ENCODE peak calls at places on chromosomes 5 and 9, in nine cellular contexts. R is transverse colon; S is foreskin fibroblast; A is mesothelial cell of epicardium; K is WTC11; F is CD4-positive, alpha-beta T cell; M is AG09309; C is HFFc6; N is neural crest cell. X is an unnamed sample.

GRCh38 chr9:70868661-70869652 is 252.5 kb downstream of the TRPM3 start:
- DNase-seq in R (no peak), S (no peak), A (no peak), K (no peak), F (no peak), M (no peak), C (no peak), N (no peak), X (no peak)

GRCh38 chr9:128894764-128895163 is 12.8 kb downstream of the LRRC8A start:
- DNase-seq in R (no peak), S (no peak), A (no peak), K (no peak), F (no peak), M (no peak), C (no peak), N (no peak), X (no peak)

GRCh38 chr5:32193591-32193990 is 19.5 kb upstream of the GOLPH3 start:
- DNase-seq in R (peak), S (peak), A (peak), K (no peak), F (no peak), M (peak), C (peak), N (no peak), X (no peak)

GRCh38 chr5:124280044-124280443 is 466.4 kb downstream of the ZNF608 start:
- DNase-seq in R (no peak), S (no peak), A (no peak), K (no peak), F (no peak), M (no peak), C (no peak), N (no peak), X (no peak)

GRCh38 chr5:149216515-149216914 is 55.1 kb upstream of the AFAP1L1 start:
- DNase-seq in R (no peak), S (no peak), A (no peak), K (no peak), F (no peak), M (no peak), C (no peak), N (no peak), X (no peak)

GRCh38 chr5:32102254-32102653 is 71.9 kb downstream of the GOLPH3 start:
- DNase-seq in R (no peak), S (no peak), A (no peak), K (no peak), F (no peak), M (no peak), C (no peak), N (no peak), X (no peak)

GRCh38 chr9:112752334-112753110 is 2.0 kb downstream of the SNX30 start:
- DNase-seq in R (no peak), S (no peak), A (no peak), K (no peak), F (no peak), M (no peak), C (no peak), N (no peak), X (no peak)

GRCh38 chr5:122408592-122409219 is 96.7 kb downstream of the SNCAIP start:
- DNase-seq in R (no peak), S (no peak), A (no peak), K (no peak), F (no peak), M (no peak), C (no peak), N (no peak), X (no peak)

GRCh38 chr5:128671861-128672414 is 133.9 kb upstream of the FBN2 start:
- DNase-seq in R (no peak), S (no peak), A (no peak), K (no peak), F (no peak), M (no peak), C (no peak), N (no peak), X (no peak)

GRCh38 chr5:97266576-97266975 is 83.5 kb upstream of the RIOK2 start:
- DNase-seq in R (no peak), S (no peak), A (no peak), K (no peak), F (no peak), M (peak), C (no peak), N (no peak), X (no peak)

GRCh38 chr5:7576023-7576715 is 180.2 kb downstream of the ADCY2 start:
- DNase-seq in R (peak), S (no peak), A (no peak), K (no peak), F (no peak), M (no peak), C (no peak), N (no peak), X (no peak)

GRCh38 chr5:2874099-2874498 is 122.6 kb upstream of the IRX2 start:
- DNase-seq in R (no peak), S (no peak), A (no peak), K (no peak), F (no peak), M (no peak), C (no peak), N (no peak), X (no peak)

GRCh38 chr5:177086918-177087706 is 397 bp downstream of the FGFR4 start:
- DNase-seq in R (peak), S (no peak), A (no peak), K (peak), F (peak), M (no peak), C (no peak), N (peak), X (peak)

GRCh38 chr5:167356374-167356773 is 935.1 kb upstream of the WWC1 start:
- DNase-seq in R (no peak), S (no peak), A (no peak), K (no peak), F (no peak), M (no peak), C (no peak), N (no peak), X (no peak)

DNA sequence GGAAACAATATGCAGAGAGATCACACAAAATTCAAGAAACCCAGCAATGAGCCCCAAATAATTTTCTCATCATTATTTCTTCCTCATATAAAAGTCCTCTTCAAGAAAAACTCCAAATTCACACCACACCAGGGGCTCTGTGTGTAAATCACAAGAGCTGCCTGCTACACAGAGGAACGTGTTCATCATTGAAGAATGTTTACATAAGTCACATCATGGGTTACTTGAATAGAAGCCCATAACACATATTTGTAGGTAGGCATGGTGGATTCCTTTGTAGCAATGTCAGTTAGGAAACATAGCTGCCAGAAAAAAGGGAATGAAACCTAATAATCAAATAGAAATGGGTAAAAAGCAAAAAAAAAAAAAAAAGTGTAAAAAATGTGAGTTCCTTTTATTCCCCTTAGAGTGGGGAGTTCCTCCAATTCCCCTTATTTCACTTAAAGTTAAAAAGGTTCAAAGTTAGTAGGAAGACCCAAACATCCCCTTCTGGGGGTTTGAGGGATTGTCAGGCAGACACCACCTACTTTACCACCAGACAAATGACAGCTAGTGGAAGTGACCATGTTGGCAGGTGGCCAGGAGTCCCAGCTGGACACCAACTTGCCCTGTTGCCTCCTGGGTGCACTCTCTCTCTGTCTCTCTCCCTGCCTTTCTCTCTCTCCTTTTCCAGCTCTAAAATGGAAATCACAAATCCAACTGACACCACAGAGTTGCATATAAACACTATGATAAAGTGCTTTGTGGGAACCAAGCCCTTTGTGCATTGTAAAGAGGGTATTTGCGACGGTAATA is 307.9 kb upstream of the TLE4 start:
- DNase-seq in R (no peak), S (peak), A (no peak), K (no peak), F (no peak), M (no peak), C (peak), N (no peak), X (no peak)
- TF ChIP-seq CTCF in R (no peak), S (no peak), A (no peak), K (no peak), F (no peak), M (no peak), C (no peak), N (no peak), X (no peak)

DNA sequence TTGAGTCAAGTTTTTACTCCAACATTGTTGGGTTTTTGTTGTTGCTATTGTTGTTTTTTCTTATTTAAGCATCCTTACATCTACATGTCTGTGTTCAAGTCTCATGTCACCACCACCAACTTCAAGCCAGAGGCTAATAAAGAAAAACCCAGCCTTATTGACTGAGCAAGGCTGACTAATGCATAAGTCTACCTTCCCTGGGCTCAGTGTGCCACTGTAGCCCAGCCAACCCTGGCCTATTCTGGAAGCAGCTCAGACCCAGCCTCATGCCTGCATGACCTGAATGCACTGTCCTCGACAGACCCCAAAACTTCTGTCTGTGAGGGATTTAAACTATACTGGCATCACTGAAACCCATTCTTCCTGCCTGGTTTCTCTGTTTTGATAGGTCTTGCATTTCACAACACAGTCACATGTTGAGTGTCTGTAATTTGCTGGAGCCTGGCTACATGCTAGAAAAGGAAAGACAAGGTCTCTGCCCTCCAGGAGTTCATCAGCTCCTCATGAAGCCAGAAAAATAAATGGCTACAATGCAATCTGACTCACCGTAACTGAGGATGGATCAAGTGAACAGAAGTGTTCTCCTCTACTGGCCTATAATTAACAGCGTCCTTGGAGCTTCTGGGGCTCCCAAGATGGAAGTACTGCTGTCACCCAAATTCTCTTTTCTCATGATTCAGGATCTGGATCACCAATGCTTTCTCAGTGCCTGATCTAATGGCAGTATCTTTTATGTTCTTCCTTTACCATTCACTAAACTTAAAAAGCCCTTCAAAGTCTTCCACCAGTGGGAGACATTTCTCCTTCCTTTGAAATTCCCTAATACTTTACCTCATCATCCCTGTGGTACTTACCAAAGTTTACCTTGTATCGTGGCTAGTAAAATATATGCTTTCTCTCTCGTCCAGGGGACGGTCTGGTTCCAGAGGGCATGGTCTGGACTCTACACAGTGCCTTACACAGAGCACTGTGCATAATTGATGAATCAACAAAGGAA is 103.9 kb upstream of the IFNE start:
- DNase-seq in R (no peak), S (peak), A (no peak), K (no peak), F (no peak), M (no peak), C (no peak), N (no peak), X (no peak)
- TF ChIP-seq CTCF in R (no peak), S (peak), A (no peak), K (no peak), F (no peak), M (peak), C (peak), N (no peak), X (no peak)

GRCh38 chr9:116900007-116900367 is 212.9 kb downstream of the TRIM32 start:
- DNase-seq in R (no peak), S (no peak), A (no peak), K (no peak), F (no peak), M (no peak), C (no peak), N (no peak), X (no peak)
- TF ChIP-seq CTCF in R (no peak), S (no peak), A (no peak), K (no peak), F (no peak), M (no peak), C (no peak), N (no peak), X (no peak)

DNA sequence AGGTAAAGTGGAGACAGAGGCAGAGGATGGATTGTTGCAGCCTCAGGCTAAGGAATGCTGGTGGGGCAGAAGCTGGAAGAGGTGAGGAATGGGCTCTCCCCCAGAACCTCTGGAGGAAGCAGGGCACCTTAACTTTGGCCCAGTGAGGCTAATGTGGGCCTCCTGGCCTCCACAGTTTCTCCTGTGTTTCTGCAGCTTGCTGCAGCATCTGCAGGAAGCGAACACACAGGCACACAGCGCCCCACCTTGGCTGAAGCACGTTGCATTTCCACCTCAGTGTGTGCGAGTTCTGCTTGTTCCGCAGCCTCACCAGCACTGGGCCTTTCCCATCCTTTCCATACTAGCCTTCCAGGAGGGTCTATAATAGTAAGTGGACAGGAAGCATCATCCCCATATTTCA is 27.2 kb upstream of the ASS1 start:
- DNase-seq in R (no peak), S (no peak), A (no peak), K (peak), F (no peak), M (no peak), C (no peak), N (no peak), X (no peak)
- TF ChIP-seq CTCF in R (no peak), S (no peak), A (no peak), K (no peak), F (no peak), M (no peak), C (peak), N (peak), X (no peak)

DNA sequence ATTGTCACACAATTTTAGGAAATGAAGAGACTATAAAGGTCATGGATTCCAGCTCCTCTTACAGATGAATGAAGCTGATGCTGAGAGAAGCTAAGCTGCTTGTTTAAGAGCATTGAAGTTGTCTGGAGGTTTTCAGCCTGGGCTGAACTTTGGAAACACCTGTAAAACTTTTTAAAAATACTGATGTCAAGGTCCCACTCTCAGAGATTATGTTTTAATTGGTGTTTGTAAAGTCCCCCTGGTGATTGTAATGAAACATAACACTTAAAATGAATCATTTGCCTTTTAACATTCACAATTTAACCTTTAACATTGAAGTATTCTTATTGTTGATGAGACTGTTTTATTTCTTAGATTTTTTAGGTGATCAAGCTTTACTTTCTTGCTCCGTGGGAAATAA is 16.4 kb downstream of the RAD23B start:
- DNase-seq in R (no peak), S (no peak), A (no peak), K (no peak), F (no peak), M (no peak), C (no peak), N (no peak), X (no peak)
- TF ChIP-seq CTCF in R (no peak), S (no peak), A (no peak), K (no peak), F (no peak), M (peak), C (peak), N (peak), X (no peak)

GRCh38 chr5:93053825-93054224 is 527.2 kb downstream of the NR2F1-AS1 start:
- DNase-seq in R (no peak), S (peak), A (no peak), K (no peak), F (no peak), M (no peak), C (no peak), N (no peak), X (no peak)

GRCh38 chr5:93057311-93057710 is 523.7 kb downstream of the NR2F1-AS1 start:
- DNase-seq in R (no peak), S (no peak), A (no peak), K (no peak), F (no peak), M (no peak), C (no peak), N (no peak), X (no peak)

GRCh38 chr5:93054424-93055165 is 526.4 kb downstream of the NR2F1-AS1 start:
- DNase-seq in R (no peak), S (peak), A (no peak), K (no peak), F (no peak), M (no peak), C (no peak), N (no peak), X (no peak)

GRCh38 chr5:93055556-93055955 is 525.5 kb downstream of the NR2F1-AS1 start:
- DNase-seq in R (no peak), S (no peak), A (no peak), K (no peak), F (no peak), M (no peak), C (no peak), N (no peak), X (no peak)

DNA sequence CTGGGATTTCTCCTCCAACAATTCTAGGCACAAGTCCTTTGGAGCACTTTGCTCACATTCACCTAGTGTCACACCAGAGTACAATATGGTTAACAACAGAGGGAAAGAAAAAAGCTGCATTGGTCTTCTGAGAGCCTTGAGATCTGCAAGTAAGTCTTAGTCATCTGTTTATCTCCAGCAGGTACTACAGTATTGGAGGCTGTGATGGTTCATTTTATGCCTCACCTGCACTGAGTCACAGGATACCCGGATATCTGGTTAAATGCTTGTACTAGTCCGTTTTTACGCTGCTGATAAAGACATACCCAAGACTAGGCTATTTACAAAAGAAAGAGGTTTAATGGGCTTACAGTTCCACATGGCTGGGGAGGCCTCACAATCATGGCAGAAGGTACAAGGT is 525.0 kb downstream of the NR2F1-AS1 start:
- DNase-seq in R (no peak), S (no peak), A (no peak), K (no peak), F (no peak), M (no peak), C (no peak), N (no peak), X (no peak)
- TF ChIP-seq CTCF in R (no peak), S (no peak), A (no peak), K (no peak), F (no peak), M (no peak), C (no peak), N (no peak), X (no peak)